ENCODE peak calls at places on chromosome 14, in ten cellular contexts. A, J, I, S, Z, Q, K, M, C and D are unnamed samples.

GRCh38 chr14:75223664-75224154 is 47.3 kb upstream of the TMED10 start:
- DNase-seq in M (peak), J (no peak), A (no peak), K (no peak), S (no peak), Z (no peak), C (no peak), I (no peak), Q (peak), D (no peak)

GRCh38 chr14:61577506-61577931 is 117.8 kb upstream of the HIF1A start:
- DNase-seq in I (no peak), C (no peak), Z (no peak), S (no peak), A (no peak), K (no peak), Q (no peak), M (no peak), J (no peak), D (no peak)

GRCh38 chr14:58780595-58780994 is 142.8 kb downstream of the DACT1 start:
- DNase-seq in A (no peak), M (no peak), K (no peak), S (no peak), C (no peak), Z (no peak), I (no peak), Q (no peak), J (no peak), D (no peak)

GRCh38 chr14:84312551-84312950 is 1217.4 kb upstream of the FLRT2 start:
- DNase-seq in K (no peak), S (no peak), I (no peak), J (no peak), Z (no peak), C (no peak), A (no peak), Q (no peak), M (no peak), D (no peak)

GRCh38 chr14:95260537-95261440 is 58.9 kb downstream of the CLMN start:
- DNase-seq in M (no peak), K (no peak), J (no peak), A (peak), Q (no peak), S (no peak), C (peak), I (no peak), Z (peak), D (no peak)

GRCh38 chr14:101286271-101287018 is 274.9 kb upstream of the DIO3 start:
- DNase-seq in C (no peak), S (no peak), A (no peak), J (no peak), Q (no peak), K (no peak), I (no peak), Z (no peak), M (no peak), D (no peak)

GRCh38 chr14:93986972-93987371 is 10.1 kb upstream of the CCDC197 start:
- DNase-seq in J (no peak), I (no peak), M (no peak), Q (no peak), C (no peak), S (no peak), K (no peak), A (no peak), Z (no peak), D (no peak)

GRCh38 chr14:90061849-90062794 is at the start of gene KCNK13:
- DNase-seq in M (peak), A (peak), J (peak), K (no peak), S (no peak), Z (no peak), C (no peak), Q (no peak), I (no peak), D (no peak)

GRCh38 chr14:29217813-29218450 is 451.3 kb downstream of the FOXG1 start:
- DNase-seq in K (no peak), Q (no peak), M (no peak), C (peak), A (no peak), I (no peak), S (no peak), Z (no peak), J (no peak), D (no peak)

GRCh38 chr14:69675246-69675583 is 63.8 kb downstream of the SUSD6 start:
- DNase-seq in K (no peak), J (no peak), A (no peak), M (no peak), Z (no peak), I (no peak), C (no peak), S (no peak), Q (no peak), D (no peak)

GRCh38 chr14:23562822-23563472 is 4.6 kb downstream of the AP1G2 start:
- DNase-seq in I (no peak), S (no peak), K (no peak), C (peak), Z (no peak), M (peak), J (peak), A (peak), Q (peak), D (no peak)

GRCh38 chr14:30553311-30553989 is 5.5 kb upstream of the G2E3 start:
- DNase-seq in C (peak), S (no peak), A (no peak), K (no peak), J (no peak), M (no peak), Z (peak), I (no peak), Q (no peak), D (no peak)

GRCh38 chr14:73786942-73787759 is 64.5 kb upstream of the PTGR2 start:
- DNase-seq in J (peak), K (no peak), A (peak), C (no peak), Q (peak), S (no peak), Z (no peak), I (peak), M (peak), D (no peak)

GRCh38 chr14:99320621-99321235 is 48.7 kb upstream of the BCL11B start:
- DNase-seq in Q (no peak), K (no peak), Z (no peak), I (no peak), M (no peak), S (no peak), C (no peak), A (peak), J (no peak), D (no peak)